ENCODE peak calls at places on chromosomes 6 and 20, in seven cellular contexts. C is heart left ventricle; F is astrocyte of the cerebellum; Q is body of pancreas; I is AG04450; V is CD8-positive, alpha-beta T cell; L is tibial nerve. A is an unnamed sample.

GRCh38 chr6:11013671-11014070 is 30.4 kb downstream of the ELOVL2 start:
- DNase-seq in F (no peak), I (no peak), Q (no peak), C (no peak), L (no peak), V (no peak), A (no peak)

GRCh38 chr6:2028457-2029038 is 216.9 kb downstream of the GMDS start:
- DNase-seq in I (no peak), Q (no peak), C (no peak), V (no peak), F (no peak), L (no peak), A (no peak)

GRCh38 chr20:63645218-63645617 is 8.0 kb downstream of the STMN3 start:
- DNase-seq in C (no peak), L (no peak), F (no peak), I (no peak), V (no peak), Q (no peak), A (no peak)

GRCh38 chr6:35302604-35303218 is 5.1 kb downstream of the DEF6 start:
- DNase-seq in V (peak; percentile 82), C (no peak), Q (peak; percentile 53), F (no peak), I (no peak), L (no peak), A (peak; percentile 7)

GRCh38 chr20:19253316-19253715 is 40.9 kb downstream of the SLC24A3 start:
- DNase-seq in C (no peak), F (no peak), Q (no peak), I (no peak), L (no peak), V (no peak), A (peak; percentile 12)

GRCh38 chr20:4966826-4967751 is 34.2 kb downstream of the SLC23A2 start:
- DNase-seq in F (no peak), Q (no peak), L (no peak), C (no peak), I (no peak), V (no peak), A (no peak)

GRCh38 chr6:47484616-47485015 is 7.0 kb downstream of the CD2AP start:
- DNase-seq in I (peak; percentile 37), C (no peak), L (no peak), F (peak; percentile 90), Q (no peak), V (no peak), A (peak; percentile 92)

GRCh38 chr6:18601515-18602035 is 214.4 kb downstream of the RNF144B start:
- DNase-seq in F (no peak), V (no peak), L (no peak), C (no peak), I (no peak), Q (no peak), A (no peak)

GRCh38 chr20:25022680-25023079 is 30.1 kb upstream of the APMAP start:
- DNase-seq in Q (peak; percentile 85), V (no peak), L (peak; percentile 9), C (peak; percentile 66), F (no peak), I (no peak), A (no peak)

GRCh38 chr6:123640567-123641187 is 3.9 kb upstream of the TRDN start:
- DNase-seq in L (no peak), Q (no peak), C (no peak), F (no peak), V (no peak), I (no peak), A (no peak)

GRCh38 chr6:166836785-166837718 is 119.3 kb downstream of the RNASET2 start:
- DNase-seq in Q (no peak), C (no peak), F (no peak), L (no peak), V (no peak), I (no peak), A (no peak)

GRCh38 chr6:31781244-31782125 is 4.4 kb upstream of the VWA7 start:
- DNase-seq in L (no peak), V (no peak), F (no peak), C (no peak), I (no peak), Q (no peak), A (no peak)

GRCh38 chr6:48183816-48184215 is 72.8 kb upstream of the PTCHD4 start:
- DNase-seq in I (no peak), L (no peak), Q (no peak), C (no peak), F (no peak), V (no peak), A (peak; percentile 8)

GRCh38 chr6:164243949-164244348 is 829.4 kb downstream of the QKI start:
- DNase-seq in F (no peak), I (no peak), Q (no peak), L (no peak), V (no peak), C (no peak), A (peak; percentile 16)

GRCh38 chr6:157873735-157874344 is 50.8 kb downstream of the SNX9 start:
- DNase-seq in L (peak; percentile 57), F (peak; percentile 40), Q (peak; percentile 78), C (peak; percentile 74), I (no peak), V (peak; percentile 78), A (peak; percentile 74)

GRCh38 chr6:116812051-116812650 is 16.7 kb downstream of the GPRC6A start:
- DNase-seq in V (no peak), I (no peak), L (no peak), C (no peak), Q (no peak), F (no peak), A (no peak)

GRCh38 chr6:2639167-2639566 is 111.6 kb downstream of the MYLK4 start:
- DNase-seq in Q (no peak), L (no peak), C (no peak), I (no peak), F (no peak), V (no peak), A (no peak)

GRCh38 chr6:129489215-129489765 is 220.7 kb downstream of the ARHGAP18 start:
- DNase-seq in F (no peak), L (no peak), V (no peak), Q (no peak), C (no peak), I (no peak), A (no peak)

GRCh38 chr6:41901882-41902519 is 6.8 kb upstream of the USP49 start:
- DNase-seq in I (no peak), C (no peak), V (peak; percentile 25), L (no peak), F (no peak), Q (peak; percentile 53), A (peak; percentile 49)

GRCh38 chr20:50521221-50521642 is 11.0 kb downstream of the PTPN1 start:
- DNase-seq in C (no peak), F (no peak), Q (no peak), L (no peak), V (no peak), I (no peak), A (no peak)

GRCh38 chr6:9405369-9405768 is 970.0 kb upstream of the SLC35B3 start:
- DNase-seq in Q (no peak), V (no peak), C (no peak), F (peak; percentile 79), L (no peak), I (peak; percentile 49), A (peak; percentile 82)

DNA sequence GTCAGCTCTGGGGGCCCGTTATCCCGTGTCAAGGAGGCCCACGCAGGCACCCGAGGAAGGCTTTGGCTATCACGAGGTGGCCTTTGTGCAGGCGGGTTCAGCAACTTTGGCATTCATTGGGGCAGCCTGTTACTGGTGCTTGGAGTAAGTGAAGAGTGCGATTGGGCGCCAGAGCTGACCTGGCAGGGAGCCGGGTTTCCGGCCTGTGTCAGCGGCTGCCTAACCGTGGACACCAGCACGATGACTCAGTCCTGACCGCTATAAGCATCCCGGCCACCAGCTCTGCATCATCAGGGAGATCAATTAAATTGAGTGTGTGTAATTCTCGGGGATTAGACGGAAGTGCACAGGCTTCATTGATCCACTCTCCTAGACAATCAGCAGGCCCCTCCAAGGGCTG is 45.9 kb downstream of the CDH4 start:
- DNase-seq in V (no peak), L (no peak), I (no peak), Q (no peak), F (peak; percentile 86), C (no peak), A (peak; percentile 87)
- TF ChIP-seq CTCF in V (no peak), L (no peak), I (no peak), Q (no peak), F (no peak), C (no peak), A (no peak)

GRCh38 chr6:16243055-16243454 is 4.7 kb downstream of the GMPR start:
- DNase-seq in V (no peak), F (peak; percentile 90), I (peak; percentile 41), Q (no peak), C (peak; percentile 58), L (no peak), A (peak; percentile 82)

GRCh38 chr6:16244869-16245451 is 6.6 kb downstream of the GMPR start:
- DNase-seq in L (no peak), I (no peak), C (no peak), F (peak; percentile 78), V (no peak), Q (peak; percentile 61), A (no peak)

GRCh38 chr6:16244446-16244845 is 6.1 kb downstream of the GMPR start:
- DNase-seq in C (peak; percentile 64), F (no peak), Q (peak; percentile 54), L (no peak), V (no peak), I (no peak), A (no peak)

GRCh38 chr6:16241321-16241689 is 2.9 kb downstream of the GMPR start:
- DNase-seq in C (no peak), V (no peak), I (no peak), F (no peak), L (no peak), Q (no peak), A (no peak)

GRCh38 chr6:16243664-16244063 is 5.3 kb downstream of the GMPR start:
- DNase-seq in F (no peak), I (no peak), C (no peak), Q (no peak), L (no peak), V (no peak), A (no peak)
- H3K4me3 ChIP-seq in F (no peak overlapping the region), I (no peak overlapping the region), C (no peak overlapping the region), Q (no peak overlapping the region), L (no peak overlapping the region), V (no peak overlapping the region), A (no peak overlapping the region)

DNA sequence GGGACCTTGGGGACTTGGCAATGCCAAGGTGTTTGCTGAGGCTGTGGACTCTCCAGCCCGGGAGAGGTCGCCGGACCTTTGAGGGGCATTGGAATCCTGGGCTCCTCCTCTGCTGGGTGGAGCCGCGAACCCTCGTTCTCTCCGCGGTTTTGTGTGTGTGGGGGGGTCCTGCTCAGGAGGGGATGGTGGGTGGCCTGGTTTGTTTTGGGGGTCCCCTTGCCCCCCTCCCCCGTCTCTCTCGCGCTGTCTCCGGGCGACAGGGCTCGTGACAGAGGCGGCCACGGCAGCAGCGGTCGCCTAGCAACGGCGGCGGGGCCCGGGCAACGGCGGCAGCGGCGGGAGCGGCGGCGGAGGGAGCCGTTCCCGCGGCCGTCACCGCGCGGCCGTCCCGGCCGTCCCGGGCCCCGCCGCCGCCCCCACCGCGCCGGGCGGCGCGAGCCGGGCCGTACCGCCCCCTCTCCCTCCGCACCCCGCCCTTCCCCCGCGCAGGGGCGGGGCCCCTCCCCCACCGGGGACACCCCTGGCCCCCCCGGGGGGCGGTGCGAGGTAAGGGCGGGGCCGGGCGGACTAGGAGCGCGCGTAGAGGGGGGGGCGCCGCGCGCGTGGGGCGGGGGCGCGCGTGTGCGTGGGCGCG is 7.8 kb downstream of the SYNGAP1 start:
- DNase-seq in I (no peak), L (peak; percentile 36), V (peak; percentile 47), F (no peak), Q (peak; percentile 59), C (peak; percentile 68), A (no peak)
- TF ChIP-seq CTCF in I (no peak), L (no peak), V (no peak), F (no peak), Q (no peak), C (no peak), A (no peak)

GRCh38 chr20:46312075-46312944 is 4.0 kb upstream of the CDH22 start:
- DNase-seq in I (no peak), Q (no peak), L (no peak), V (no peak), C (no peak), F (no peak), A (no peak)
- H3K4me3 ChIP-seq in I (no peak overlapping the region), Q (no peak overlapping the region), L (no peak overlapping the region), V (no peak overlapping the region), C (no peak overlapping the region), F (no peak overlapping the region), A (no peak overlapping the region)